ENCODE peak calls at places on chromosomes 4 and X, in nine cellular contexts. Y is psoas muscle; H is CD8-positive, alpha-beta T cell; Z is left lung; G is IMR-90; V is mesenchymal stem cell; A is H1; Q is colonic mucosa; J is CD8-positive, alpha-beta memory T cell. W is an unnamed sample.
A peak's percentile ranks its signal among the peaks of the same experiment; 100 is the strongest.

GRCh38 chr4:98540803-98541202 is 117.6 kb downstream of the TSPAN5 start:
- DNase-seq in Y (no peak), H (no peak), Z (no peak), G (no peak), V (no peak), A (no peak), Q (no peak), J (no peak), W (no peak)

GRCh38 chrX:115898382-115899001 is 272.1 kb upstream of the AGTR2 start:
- DNase-seq in Y (peak; percentile 30), H (no peak), Z (no peak), G (peak; percentile 29), V (no peak), A (no peak), Q (peak; percentile 79), J (no peak), W (no peak)

GRCh38 chr4:77355731-77356130 is 198.7 kb downstream of the CCNG2 start:
- DNase-seq in Y (no peak), H (no peak), Z (no peak), G (no peak), V (no peak), A (no peak), Q (no peak), J (no peak), W (no peak)

GRCh38 chr4:111618908-111619307 is 526.3 kb upstream of the FAM241A start:
- DNase-seq in Y (no peak), H (no peak), Z (no peak), G (peak; percentile 70), V (no peak), A (no peak), Q (no peak), J (no peak), W (no peak)

GRCh38 chr4:128802680-128803628 is 6.5 kb upstream of the JADE1 start:
- DNase-seq in Y (no peak), H (no peak), Z (no peak), G (no peak), V (no peak), A (no peak), Q (no peak), J (no peak), W (no peak)

GRCh38 chr4:94256833-94257232 is 49.2 kb downstream of the SMARCAD1 start:
- DNase-seq in Y (no peak), H (no peak), Z (no peak), G (peak; percentile 7), V (peak; percentile 19), A (no peak), Q (no peak), J (no peak), W (no peak)

GRCh38 chrX:25873196-25873595 is 264.9 kb upstream of the MAGEB18 start:
- DNase-seq in Y (no peak), H (no peak), Z (no peak), G (no peak), V (no peak), A (no peak), Q (no peak), J (no peak), W (no peak)

GRCh38 chr4:17762705-17763104 is 18.7 kb downstream of the FAM184B start:
- DNase-seq in Y (no peak), H (no peak), Z (no peak), G (peak; percentile 58), V (peak; percentile 5), A (no peak), Q (no peak), J (no peak), W (no peak)

GRCh38 chrX:155263854-155264628 is at the start of gene RAB39B:
- DNase-seq in Y (peak; percentile 37), H (peak; percentile 49), Z (no peak), G (peak; percentile 68), V (peak; percentile 32), A (peak; percentile 34), Q (peak; percentile 35), J (peak; percentile 47), W (no peak)

GRCh38 chrX:44958480-44958879 is 85.5 kb downstream of the KDM6A start:
- DNase-seq in Y (no peak), H (no peak), Z (no peak), G (no peak), V (no peak), A (no peak), Q (no peak), J (no peak), W (no peak)

GRCh38 chrX:101682723-101683122 is 23.1 kb upstream of the ARMCX2 start:
- DNase-seq in Y (no peak), H (no peak), Z (no peak), G (peak; percentile 57), V (peak; percentile 0), A (no peak), Q (no peak), J (no peak), W (no peak)

GRCh38 chr4:6301732-6302442 is 32.2 kb downstream of the WFS1 start:
- DNase-seq in Y (no peak), H (no peak), Z (no peak), G (no peak), V (no peak), A (no peak), Q (no peak), J (no peak), W (no peak)

GRCh38 chr4:6301051-6301731 is 31.5 kb downstream of the WFS1 start:
- DNase-seq in Y (no peak), H (no peak), Z (no peak), G (no peak), V (no peak), A (no peak), Q (no peak), J (no peak), W (no peak)

GRCh38 chr4:6303943-6304342 is 34.3 kb downstream of the WFS1 start:
- DNase-seq in Y (no peak), H (no peak), Z (no peak), G (no peak), V (no peak), A (no peak), Q (no peak), J (no peak), W (no peak)

GRCh38 chr4:6300359-6300758 is 30.7 kb downstream of the WFS1 start:
- DNase-seq in Y (no peak), H (no peak), Z (no peak), G (no peak), V (no peak), A (no peak), Q (no peak), J (no peak), W (no peak)

DNA sequence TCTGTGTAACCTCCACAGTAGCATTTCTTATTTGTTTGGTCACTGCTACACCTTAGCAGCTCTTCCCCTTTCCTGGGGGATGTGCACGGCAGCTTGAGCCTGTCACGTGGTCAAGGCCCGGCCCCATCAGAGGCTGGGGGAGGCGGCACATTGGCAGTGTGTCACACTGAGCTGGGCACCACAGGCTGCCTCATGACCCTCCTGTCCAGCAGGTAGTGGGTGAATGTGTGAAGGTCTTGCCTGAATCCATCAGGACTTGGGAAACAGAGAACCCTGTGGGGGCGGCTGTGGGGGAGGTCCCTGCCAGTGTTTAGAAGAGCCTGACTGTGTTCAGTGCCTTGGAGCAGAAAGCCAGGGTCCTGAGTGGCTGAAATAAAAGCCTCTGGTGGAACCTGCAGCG is 33.2 kb downstream of the WFS1 start:
- DNase-seq in Y (no peak), H (no peak), Z (no peak), G (no peak), V (no peak), A (no peak), Q (no peak), J (no peak), W (no peak)
- H3K4me1 ChIP-seq in Y (no peaks in the 10 kb centered on the region), H (no peaks in the 10 kb centered on the region), Z (no peaks in the 10 kb centered on the region), G (peaks cover 2% of the 10 kb centered on the region), V (no peaks in the 10 kb centered on the region), A (no peaks in the 10 kb centered on the region), Q (no peaks in the 10 kb centered on the region), J (no peaks in the 10 kb centered on the region), W (no peaks in the 10 kb centered on the region)

DNA sequence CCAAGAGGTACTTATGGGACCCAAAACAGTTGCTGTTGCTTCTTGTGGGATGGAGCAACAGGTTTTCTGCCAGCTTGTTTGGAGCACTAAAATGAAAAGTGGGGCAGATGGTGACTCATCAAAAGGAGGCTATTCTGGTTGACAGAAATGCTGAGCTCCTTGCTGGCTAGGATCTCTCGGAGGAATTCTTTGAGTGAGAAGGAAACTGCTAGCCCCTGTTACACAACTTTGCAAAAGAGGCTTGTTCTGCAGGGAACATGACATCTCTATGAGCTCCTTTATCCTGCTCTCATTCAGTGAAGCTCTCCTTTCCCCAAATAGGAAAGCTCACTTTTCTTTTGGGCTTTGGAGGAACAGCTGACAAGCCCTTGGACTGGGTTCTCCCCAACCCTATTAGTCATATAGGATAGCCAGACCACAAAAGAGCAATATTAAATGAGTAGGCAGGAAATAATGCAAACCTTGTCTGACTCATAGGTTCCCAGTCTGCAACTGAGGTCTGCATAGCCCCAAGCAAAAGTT is 108.3 kb downstream of the CDS1 start:
- DNase-seq in Y (no peak), H (no peak), Z (no peak), G (peak; percentile 94), V (peak; percentile 95), A (no peak), Q (no peak), J (no peak), W (no peak)
- H3K4me3 ChIP-seq in Y (no peak overlapping the region), H (no peak overlapping the region), Z (no peak overlapping the region), G (no peak overlapping the region), V (no peak overlapping the region), A (no peak overlapping the region), Q (no peak overlapping the region), J (no peak overlapping the region), W (no peak overlapping the region)

GRCh38 chrX:112678831-112679230 is 907 bp downstream of the LHFPL1 start:
- DNase-seq in Y (no peak), H (no peak), Z (no peak), G (no peak), V (no peak), A (no peak), Q (no peak), J (no peak), W (no peak)
- H3K4me1 ChIP-seq in Y (no peaks in the 10 kb centered on the region), H (peaks cover 27% of the 10 kb centered on the region), Z (no peaks in the 10 kb centered on the region), G (peaks cover 2% of the 10 kb centered on the region), V (no peaks in the 10 kb centered on the region), A (peaks cover 5% of the 10 kb centered on the region), Q (no peaks in the 10 kb centered on the region), J (peaks cover 6% of the 10 kb centered on the region), W (peaks cover 2% of the 10 kb centered on the region)

DNA sequence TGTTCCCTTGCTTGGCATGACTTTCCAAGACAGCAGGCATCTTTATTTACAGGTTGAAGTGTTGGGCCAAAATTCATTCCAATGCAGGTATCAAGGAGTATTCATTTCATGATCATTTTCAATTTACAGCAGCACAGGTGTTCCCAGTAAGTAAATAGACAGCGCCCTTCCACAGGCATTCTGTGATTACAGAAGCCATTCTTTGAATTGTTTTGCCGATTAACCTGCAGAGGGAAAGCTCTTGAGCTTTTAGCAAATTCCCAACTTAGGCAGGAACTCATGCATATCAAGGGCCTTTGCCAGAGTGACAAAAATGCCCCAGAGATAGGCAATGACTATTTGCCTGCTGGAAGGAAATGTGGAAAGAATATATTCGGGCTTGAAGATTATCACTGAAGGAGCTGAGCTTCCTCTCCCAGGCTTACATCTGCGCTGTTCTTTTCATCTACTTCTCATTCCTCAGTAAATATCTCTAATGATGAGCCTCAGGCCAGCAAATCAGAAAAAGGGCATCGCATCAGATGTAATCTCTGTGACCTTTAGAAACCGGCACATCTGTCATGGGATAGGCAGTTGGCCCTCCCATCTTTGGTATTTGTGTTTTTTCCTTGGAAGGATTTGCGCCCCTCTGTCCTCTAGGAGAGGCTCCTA is 6.7 kb downstream of the TXK start:
- DNase-seq in Y (no peak), H (no peak), Z (no peak), G (no peak), V (no peak), A (no peak), Q (no peak), J (no peak), W (no peak)
- H3K4me3 ChIP-seq in Y (peak overlapping the region; percentile 40), H (peak overlapping the region; percentile 18), Z (peak overlapping the region; percentile 11), G (no peak overlapping the region), V (no peak overlapping the region), A (peak overlapping the region; percentile 21), Q (no peak overlapping the region), J (peak overlapping the region; percentile 37), W (no peak overlapping the region)

GRCh38 chrX:107714196-107714811 is 61.3 kb downstream of the TSC22D3 start:
- DNase-seq in Y (no peak), H (no peak), Z (no peak), G (no peak), V (peak; percentile 49), A (no peak), Q (no peak), J (no peak), W (no peak)
- H3K4me1 ChIP-seq in Y (peaks cover 34% of the 10 kb centered on the region), H (peaks cover 61% of the 10 kb centered on the region), Z (peaks cover 70% of the 10 kb centered on the region), G (peaks cover 12% of the 10 kb centered on the region), V (peaks cover 23% of the 10 kb centered on the region), A (peaks cover 17% of the 10 kb centered on the region), Q (peaks cover 5% of the 10 kb centered on the region), J (peaks cover 64% of the 10 kb centered on the region), W (peaks cover 32% of the 10 kb centered on the region)